ENCODE peak calls at places on chromosomes 2 and 18, in six cellular contexts. N is H9, I is mesenchymal stem cell, F is IMR-90, G is neuronal stem cell, H is H1. W is an unnamed sample.

GRCh38 chr2:177172034-177172880 is 40.3 kb upstream of the HNRNPA3 start:
- DNase-seq in N (no peak), I (peak), F (peak), G (no peak), H (no peak), W (peak)

GRCh38 chr2:222869252-222869560 is 8.4 kb downstream of the ACSL3 start:
- DNase-seq in N (no peak), I (no peak), F (no peak), G (no peak), H (no peak), W (no peak)

GRCh38 chr2:99600929-99601680 is 111.3 kb upstream of the REV1 start:
- DNase-seq in N (peak), I (peak), F (peak), G (no peak), H (peak), W (no peak)

GRCh38 chr18:79682896-79683625 is 3.5 kb downstream of the CTDP1 start:
- DNase-seq in N (no peak), I (no peak), F (no peak), G (no peak), H (no peak), W (no peak)

GRCh38 chr2:237603718-237604362 is 13.3 kb upstream of the RAB17 start:
- DNase-seq in N (no peak), I (peak), F (peak), G (no peak), H (no peak), W (peak)

GRCh38 chr2:79040967-79041582 is 15.6 kb downstream of the REG3G start:
- DNase-seq in N (no peak), I (peak), F (no peak), G (peak), H (no peak), W (peak)

GRCh38 chr2:229852565-229852964 is 69.2 kb downstream of the TRIP12 start:
- DNase-seq in N (no peak), I (peak), F (peak), G (no peak), H (no peak), W (no peak)

GRCh38 chr18:25223899-25224607 is 127.9 kb downstream of the ZNF521 start:
- DNase-seq in N (no peak), I (no peak), F (no peak), G (no peak), H (no peak), W (no peak)

GRCh38 chr2:39780825-39781600 is 2.0 kb upstream of the THUMPD2 start:
- DNase-seq in N (no peak), I (peak), F (no peak), G (no peak), H (no peak), W (peak)

GRCh38 chr2:42978175-42978886 is 185.9 kb upstream of the HAAO start:
- DNase-seq in N (no peak), I (no peak), F (no peak), G (no peak), H (no peak), W (no peak)

GRCh38 chr2:42977236-42978174 is 185.1 kb upstream of the HAAO start:
- DNase-seq in N (no peak), I (no peak), F (no peak), G (no peak), H (no peak), W (no peak)

GRCh38 chr2:42979416-42979869 is 187.1 kb upstream of the HAAO start:
- DNase-seq in N (no peak), I (no peak), F (no peak), G (no peak), H (no peak), W (peak)

GRCh38 chr2:42979870-42980763 is 187.7 kb upstream of the HAAO start:
- DNase-seq in N (no peak), I (no peak), F (no peak), G (no peak), H (no peak), W (no peak)

DNA sequence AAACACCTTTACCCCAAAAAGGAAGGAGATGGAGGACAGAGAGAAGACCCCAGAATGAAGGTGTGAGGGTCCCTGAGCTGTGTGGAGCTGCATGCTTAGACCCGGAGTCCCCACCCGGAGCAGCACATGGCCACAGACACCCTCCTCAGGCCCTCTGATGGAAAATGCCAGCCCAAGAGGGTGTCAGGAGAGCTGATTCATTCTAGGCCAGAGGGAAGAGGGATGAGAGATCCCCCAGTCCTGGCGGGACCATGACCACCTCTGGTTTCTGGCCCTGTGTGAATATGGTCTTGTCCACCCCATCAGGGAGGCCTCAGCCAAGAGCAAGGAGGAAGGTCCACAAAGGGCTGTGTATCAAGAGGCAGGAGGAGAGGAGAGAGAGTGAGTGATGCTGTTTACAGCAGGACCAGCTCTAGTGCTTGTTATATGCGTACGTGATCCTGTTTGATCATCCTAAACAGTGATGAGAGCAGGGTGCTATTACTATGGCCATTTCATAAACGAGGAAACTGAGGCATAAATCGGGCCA is 186.6 kb upstream of the HAAO start:
- DNase-seq in N (no peak), I (no peak), F (no peak), G (no peak), H (no peak), W (no peak)
- H2BK15ac ChIP-seq in N (no peak), I (peak), F (no peak), G (peak), H (no peak), W (no peak)

GRCh38 chr2:61793389-61793836 is 60.4 kb downstream of the FAM161A start:
- DNase-seq in N (peak), I (peak), F (peak), G (peak), H (peak), W (peak)
- H2BK15ac ChIP-seq in N (no peak), I (no peak), F (no peak), G (no peak), H (no peak), W (no peak)

GRCh38 chr2:161128885-161129284 is 31.3 kb upstream of the TANK start:
- DNase-seq in N (no peak), I (no peak), F (no peak), G (no peak), H (no peak), W (no peak)

GRCh38 chr2:161133366-161133765 is 26.9 kb upstream of the TANK start:
- DNase-seq in N (no peak), I (no peak), F (no peak), G (no peak), H (no peak), W (no peak)

GRCh38 chr2:161131074-161131680 is 29.1 kb upstream of the TANK start:
- DNase-seq in N (no peak), I (no peak), F (no peak), G (no peak), H (no peak), W (no peak)

GRCh38 chr2:161131804-161132203 is 28.4 kb upstream of the TANK start:
- DNase-seq in N (no peak), I (no peak), F (no peak), G (no peak), H (no peak), W (no peak)

GRCh38 chr2:161130354-161130753 is 29.9 kb upstream of the TANK start:
- DNase-seq in N (no peak), I (no peak), F (no peak), G (no peak), H (no peak), W (no peak)
- H2BK15ac ChIP-seq in N (no peak), I (no peak), F (no peak), G (no peak), H (no peak), W (no peak)

GRCh38 chr2:43934567-43934966 is 61.2 kb downstream of the LRPPRC start:
- DNase-seq in N (no peak), I (no peak), F (peak), G (no peak), H (no peak), W (no peak)
- H2BK15ac ChIP-seq in N (no peak), I (no peak), F (no peak), G (no peak), H (no peak), W (no peak)

GRCh38 chr2:231592636-231593145 is at the start of gene TEX44:
- DNase-seq in N (no peak), I (no peak), F (no peak), G (no peak), H (no peak), W (no peak)
- H2BK15ac ChIP-seq in N (no peak), I (no peak), F (no peak), G (peak), H (no peak), W (no peak)

DNA sequence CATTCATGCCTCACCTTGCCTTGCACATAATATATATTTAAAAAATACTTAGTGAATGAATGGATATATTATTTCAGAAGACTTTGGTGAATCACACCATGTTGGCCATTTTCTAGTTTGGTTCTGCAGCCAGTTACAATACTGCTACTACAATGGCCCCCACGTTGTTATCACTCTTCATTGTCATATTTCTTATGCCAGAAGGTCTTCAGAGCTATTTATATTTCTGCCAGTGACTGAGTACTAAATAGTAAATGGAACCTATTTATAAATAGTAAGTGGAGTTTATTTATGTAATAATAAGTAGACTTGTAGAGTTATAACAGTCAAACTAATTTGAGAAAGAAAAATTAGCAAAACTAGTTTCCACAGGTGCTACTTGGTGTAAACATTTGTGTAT is 516.6 kb upstream of the SYT4 start:
- DNase-seq in N (no peak), I (no peak), F (no peak), G (no peak), H (no peak), W (no peak)
- H2BK15ac ChIP-seq in N (no peak), I (no peak), F (no peak), G (no peak), H (no peak), W (no peak)

DNA sequence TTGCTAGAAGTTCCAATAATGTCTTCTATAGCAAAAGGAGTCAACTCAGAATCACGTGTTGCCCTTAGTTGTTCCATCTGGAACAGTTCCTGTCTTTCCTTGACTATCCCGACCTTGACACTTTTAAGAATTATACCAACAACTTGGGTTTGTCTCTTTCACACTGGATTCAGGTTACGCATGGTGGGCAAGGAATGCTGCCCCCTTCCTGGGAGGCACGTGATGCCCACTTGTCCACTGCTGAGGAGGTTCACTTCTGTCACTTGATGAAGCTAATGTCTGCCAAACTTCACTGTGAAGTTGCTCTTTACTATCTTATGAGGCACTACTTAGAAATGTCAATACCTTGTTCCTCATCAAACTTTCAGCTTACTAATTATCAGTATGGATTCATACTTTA is 5.3 kb downstream of the COX5B start:
- DNase-seq in N (no peak), I (no peak), F (no peak), G (no peak), H (peak), W (no peak)
- H2BK15ac ChIP-seq in N (no peak), I (no peak), F (no peak), G (no peak), H (no peak), W (no peak)

DNA sequence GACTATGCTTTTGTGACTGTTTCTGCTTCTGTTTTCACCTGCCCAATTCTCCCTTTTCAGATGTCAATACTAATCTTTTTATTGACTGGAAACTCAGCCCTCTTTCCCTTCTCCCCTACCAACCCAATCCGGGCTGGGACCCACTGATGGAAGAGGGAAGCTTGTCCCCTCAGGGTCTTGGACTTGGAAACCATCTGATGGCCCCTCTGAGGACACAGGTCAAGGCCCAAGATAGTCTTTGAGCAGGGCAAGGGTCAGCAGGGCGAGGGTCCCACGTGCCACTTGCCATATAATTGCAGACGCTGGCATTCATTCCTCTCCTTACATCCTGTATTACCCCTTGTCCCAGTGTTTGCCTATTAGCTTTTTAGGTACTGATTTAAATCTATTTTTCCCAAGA is 678.2 kb upstream of the FANCL start:
- DNase-seq in N (no peak), I (no peak), F (no peak), G (no peak), H (no peak), W (no peak)
- H2BK15ac ChIP-seq in N (no peak), I (no peak), F (peak), G (no peak), H (no peak), W (no peak)

GRCh38 chr2:25035537-25036220 is 6.2 kb upstream of the EFR3B start:
- DNase-seq in N (no peak), I (no peak), F (no peak), G (no peak), H (no peak), W (no peak)
- H2BK15ac ChIP-seq in N (no peak), I (no peak), F (no peak), G (no peak), H (no peak), W (no peak)

DNA sequence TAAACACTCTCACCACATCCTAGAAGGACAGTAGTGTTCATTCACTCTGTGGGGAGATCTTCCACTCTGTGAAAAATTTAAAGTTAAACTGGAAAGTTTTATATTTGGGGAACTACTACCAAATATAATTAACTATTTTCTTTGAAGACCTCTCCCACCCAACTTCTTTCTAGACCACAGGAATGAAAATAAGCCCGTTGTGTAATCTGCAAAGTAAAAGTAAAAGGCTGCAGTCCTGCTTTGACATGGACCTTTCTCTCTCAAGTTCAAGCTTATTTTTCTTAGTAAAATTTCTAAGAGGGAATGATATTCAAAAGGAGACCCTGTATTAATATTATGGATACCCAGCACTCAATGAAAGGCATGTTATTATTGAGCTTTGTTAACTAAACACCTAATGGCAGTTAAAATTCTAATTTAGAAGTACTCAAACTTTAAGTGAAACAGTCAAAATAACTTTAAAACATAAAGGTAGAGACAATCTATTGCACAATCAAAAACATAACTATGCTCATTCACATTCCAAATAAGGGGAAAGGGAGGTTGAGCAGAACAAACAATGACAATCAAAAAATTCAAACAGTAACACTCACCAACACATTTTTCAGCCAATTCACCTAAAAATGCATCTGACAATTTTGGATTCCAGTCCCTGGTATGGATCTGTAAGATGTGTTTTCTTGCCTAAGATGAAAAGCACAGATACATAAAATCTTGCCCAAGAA is 98.5 kb downstream of the ATAD2B start:
- DNase-seq in N (no peak), I (peak), F (no peak), G (no peak), H (no peak), W (no peak)
- H2BK15ac ChIP-seq in N (no peak), I (no peak), F (no peak), G (no peak), H (no peak), W (no peak)

W was measured in mesendoderm.